ENCODE peak calls at places on chromosomes 5 and 9, in ten cellular contexts. J, N, Z, A, Y, V, W, K, C and R are unnamed samples.

GRCh38 chr5:122921826-122922225 is 76.4 kb downstream of the SNX24 start:
- DNase-seq in J (no peak), N (no peak), Z (no peak), A (no peak), Y (peak; percentile 4), V (no peak), W (no peak), K (no peak), C (no peak), R (no peak)

GRCh38 chr5:40689442-40689841 is 9.7 kb downstream of the PTGER4 start:
- DNase-seq in J (no peak), N (no peak), Z (peak; percentile 99), A (no peak), Y (peak; percentile 91), V (no peak), W (no peak), K (peak; percentile 66), C (peak; percentile 92), R (no peak)

GRCh38 chr5:78638423-78638822 is 10.1 kb downstream of the LHFPL2 start:
- DNase-seq in J (no peak), N (no peak), Z (peak; percentile 95), A (peak; percentile 45), Y (peak; percentile 96), V (no peak), W (no peak), K (peak; percentile 94), C (peak; percentile 89), R (no peak)

GRCh38 chr5:136032564-136032963 is 3.8 kb downstream of the TGFBI start:
- DNase-seq in J (no peak), N (no peak), Z (peak; percentile 74), A (no peak), Y (peak; percentile 84), V (no peak), W (no peak), K (no peak), C (no peak), R (no peak)

GRCh38 chr5:115702025-115702424 is 76.2 kb upstream of the TMED7 start:
- DNase-seq in J (no peak), N (no peak), Z (no peak), A (no peak), Y (no peak), V (no peak), W (no peak), K (no peak), C (no peak), R (no peak)

GRCh38 chr5:15585128-15585527 is 85.1 kb downstream of the FBXL7 start:
- DNase-seq in J (no peak), N (no peak), Z (no peak), A (no peak), Y (no peak), V (no peak), W (no peak), K (no peak), C (no peak), R (no peak)

GRCh38 chr9:114166606-114167572 is 11.6 kb downstream of the COL27A1 start:
- DNase-seq in J (no peak), N (no peak), Z (no peak), A (no peak), Y (peak; percentile 65), V (no peak), W (no peak), K (no peak), C (no peak), R (no peak)

GRCh38 chr9:32378496-32378895 is 5.9 kb upstream of the ACO1 start:
- DNase-seq in J (no peak), N (peak; percentile 47), Z (peak; percentile 69), A (no peak), Y (peak; percentile 84), V (peak; percentile 34), W (peak; percentile 24), K (peak; percentile 39), C (peak; percentile 73), R (no peak)

GRCh38 chr5:136656811-136657210 is 291.5 kb upstream of the TRPC7 start:
- DNase-seq in J (no peak), N (no peak), Z (peak; percentile 73), A (no peak), Y (no peak), V (no peak), W (no peak), K (no peak), C (no peak), R (no peak)

GRCh38 chr9:129823163-129823933 is 588 bp downstream of the TOR1A start:
- DNase-seq in J (no peak), N (no peak), Z (peak; percentile 22), A (no peak), Y (peak; percentile 39), V (no peak), W (no peak), K (no peak), C (no peak), R (no peak)

GRCh38 chr9:89165880-89166279 is 12.7 kb downstream of the SHC3 start:
- DNase-seq in J (no peak), N (no peak), Z (no peak), A (no peak), Y (no peak), V (no peak), W (no peak), K (no peak), C (no peak), R (no peak)

GRCh38 chr9:33418090-33418489 is 15.7 kb upstream of the AQP7 start:
- DNase-seq in J (no peak), N (no peak), Z (no peak), A (no peak), Y (no peak), V (no peak), W (no peak), K (no peak), C (no peak), R (no peak)

GRCh38 chr5:141002667-141002965 is 36.3 kb downstream of the PCDHAC2 start:
- DNase-seq in J (no peak), N (no peak), Z (no peak), A (no peak), Y (no peak), V (no peak), W (no peak), K (no peak), C (no peak), R (no peak)

GRCh38 chr9:138007566-138008080 is 130.0 kb downstream of the CACNA1B start:
- DNase-seq in J (no peak), N (no peak), Z (no peak), A (no peak), Y (no peak), V (no peak), W (no peak), K (no peak), C (no peak), R (no peak)

GRCh38 chr5:138334867-138335447 is 3.1 kb upstream of the FAM53C start:
- DNase-seq in J (no peak), N (no peak), Z (no peak), A (no peak), Y (no peak), V (no peak), W (no peak), K (no peak), C (no peak), R (no peak)

GRCh38 chr5:58773744-58774441 is 191.0 kb downstream of the RAB3C start:
- DNase-seq in J (peak; percentile 31), N (no peak), Z (no peak), A (peak; percentile 41), Y (peak; percentile 13), V (no peak), W (no peak), K (no peak), C (no peak), R (no peak)

GRCh38 chr9:136567651-136568287 is 21.9 kb upstream of the NOTCH1 start:
- DNase-seq in J (no peak), N (no peak), Z (peak; percentile 72), A (peak; percentile 73), Y (peak; percentile 77), V (no peak), W (no peak), K (no peak), C (peak; percentile 79), R (no peak)

GRCh38 chr5:115295775-115296129 is 702 bp downstream of the CCDC112 start:
- DNase-seq in J (no peak), N (no peak), Z (no peak), A (no peak), Y (no peak), V (no peak), W (no peak), K (no peak), C (no peak), R (no peak)

DNA sequence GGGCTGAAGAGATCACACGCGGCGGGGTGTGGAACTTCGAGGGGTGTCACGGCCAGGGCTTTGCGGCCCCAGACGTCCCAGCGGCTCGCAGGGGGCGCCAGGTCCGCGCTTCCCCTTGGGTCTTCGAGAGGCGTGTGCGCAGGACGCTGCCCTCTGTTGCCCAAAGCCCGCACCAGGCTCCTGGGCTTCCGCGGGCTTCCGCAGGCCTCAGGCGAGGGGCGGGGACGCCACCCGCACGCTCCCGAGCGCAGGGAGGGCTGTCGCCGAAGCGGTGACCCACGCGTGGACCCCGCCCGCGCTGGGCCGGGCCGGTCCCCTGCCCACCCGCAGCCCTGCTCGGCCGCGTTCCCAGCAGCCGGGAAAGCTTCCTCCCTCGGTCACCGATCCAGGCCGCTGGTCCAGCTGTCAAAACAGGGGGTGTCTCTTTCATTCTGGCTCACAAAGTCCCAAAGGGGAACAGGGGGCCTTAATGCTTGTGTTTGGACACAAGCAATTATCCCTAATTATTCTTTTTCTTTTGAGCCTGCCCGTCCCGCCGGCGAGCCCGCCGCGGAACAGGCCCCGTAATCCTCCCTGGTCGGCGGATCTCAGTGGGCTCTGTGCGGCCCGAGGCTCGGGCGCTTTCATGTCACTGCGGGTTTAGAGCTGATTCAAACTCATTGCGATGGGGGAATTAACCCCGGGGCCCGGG is 60.6 kb downstream of the TMEM174 start:
- DNase-seq in J (peak; percentile 58), N (no peak), Z (no peak), A (peak; percentile 14), Y (no peak), V (no peak), W (no peak), K (no peak), C (no peak), R (no peak)
- TF ChIP-seq CTCF in J (no peak), N (no peak), Z (no peak), A (peak; percentile 6), Y (no peak), V (no peak), W (no peak), K (no peak), C (no peak), R (no peak)

GRCh38 chr9:81174023-81174422 is 515.3 kb downstream of the TLE1 start:
- DNase-seq in J (no peak), N (no peak), Z (peak; percentile 18), A (no peak), Y (no peak), V (no peak), W (no peak), K (no peak), C (no peak), R (no peak)
- TF ChIP-seq CTCF in J (no peak), N (no peak), Z (peak; percentile 40), A (no peak), Y (peak; percentile 25), V (no peak), W (no peak), K (no peak), C (no peak), R (no peak)

GRCh38 chr5:80711938-80712337 is 57.2 kb upstream of the DHFR start:
- DNase-seq in J (peak; percentile 64), N (no peak), Z (peak; percentile 37), A (no peak), Y (peak; percentile 40), V (no peak), W (no peak), K (no peak), C (peak; percentile 30), R (no peak)
- TF ChIP-seq CTCF in J (peak; percentile 31), N (no peak), Z (peak; percentile 52), A (no peak), Y (peak; percentile 58), V (no peak), W (no peak), K (peak; percentile 41), C (peak; percentile 69), R (no peak)

GRCh38 chr5:124738751-124739559 is 7.5 kb downstream of the ZNF608 start:
- DNase-seq in J (no peak), N (no peak), Z (no peak), A (no peak), Y (no peak), V (no peak), W (no peak), K (no peak), C (no peak), R (no peak)
- TF ChIP-seq CTCF in J (peak; percentile 65), N (peak; percentile 10), Z (no peak), A (no peak), Y (no peak), V (no peak), W (no peak), K (no peak), C (peak; percentile 3), R (no peak)